ENCODE peak calls at places on chromosomes 5 and 9, in ten cellular contexts. I is IMR-90, O is ovary, M is right lobe of liver, T is spleen, S is sigmoid colon, F is thyroid gland, P is body of pancreas, Y is uterus, D is tibial nerve. Q is an unnamed sample. For H3K4me1, the result is how much of the 10 kb centered on the place peaks cover.

GRCh38 chr9:107712390-107712789 is 222.8 kb upstream of the KLF4 start:
- DNase-seq in I (peak), O (no peak), M (no peak), T (no peak), S (no peak), F (no peak), P (no peak), Y (no peak), D (no peak), Q (no peak)

GRCh38 chr9:106875548-106875947 is 12.6 kb downstream of the ZNF462 start:
- DNase-seq in I (no peak), O (no peak), M (no peak), T (no peak), S (no peak), F (no peak), P (no peak), Y (no peak), D (no peak), Q (no peak)

GRCh38 chr5:180604271-180604670 is 13.0 kb upstream of the SCGB3A1 start:
- DNase-seq in I (no peak), O (no peak), M (no peak), T (peak), S (peak), F (no peak), P (no peak), Y (no peak), D (no peak), Q (no peak)

GRCh38 chr5:93311825-93312224 is 269.2 kb downstream of the NR2F1-AS1 start:
- DNase-seq in I (no peak), O (no peak), M (no peak), T (no peak), S (no peak), F (no peak), P (peak), Y (peak), D (no peak), Q (no peak)

GRCh38 chr9:94140791-94141790 is 56.8 kb downstream of the PTPDC1 start:
- DNase-seq in I (no peak), O (no peak), M (no peak), T (no peak), S (no peak), F (no peak), P (no peak), Y (no peak), D (no peak), Q (no peak)

GRCh38 chr5:139422307-139422893 is 16.9 kb downstream of the DNAJC18 start:
- DNase-seq in I (peak), O (peak), M (no peak), T (no peak), S (no peak), F (no peak), P (peak), Y (peak), D (peak), Q (peak)

GRCh38 chr5:177603631-177604030 is 3.7 kb downstream of the B4GALT7 start:
- DNase-seq in I (no peak), O (no peak), M (no peak), T (no peak), S (no peak), F (no peak), P (no peak), Y (no peak), D (no peak), Q (no peak)

GRCh38 chr9:13661014-13661413 is 381.5 kb upstream of the MPDZ start:
- DNase-seq in I (no peak), O (no peak), M (no peak), T (no peak), S (no peak), F (no peak), P (no peak), Y (no peak), D (no peak), Q (no peak)

GRCh38 chr9:107933042-107933441 is 443.5 kb upstream of the KLF4 start:
- DNase-seq in I (peak), O (no peak), M (no peak), T (no peak), S (no peak), F (no peak), P (no peak), Y (no peak), D (no peak), Q (no peak)

GRCh38 chr5:179276838-179277395 is 68.3 kb downstream of the ADAMTS2 start:
- DNase-seq in I (no peak), O (no peak), M (no peak), T (no peak), S (no peak), F (no peak), P (no peak), Y (no peak), D (no peak), Q (no peak)

GRCh38 chr5:159190170-159190569 is 19.2 kb downstream of the RNF145 start:
- DNase-seq in I (no peak), O (no peak), M (no peak), T (no peak), S (no peak), F (no peak), P (no peak), Y (no peak), D (no peak), Q (no peak)

GRCh38 chr5:74251106-74252032 is 389.2 kb downstream of the ENC1 start:
- DNase-seq in I (peak), O (peak), M (no peak), T (no peak), S (peak), F (no peak), P (peak), Y (peak), D (peak), Q (no peak)

GRCh38 chr5:96963267-96963666 is 27.4 kb downstream of the LNPEP start:
- DNase-seq in I (peak), O (peak), M (no peak), T (no peak), S (peak), F (peak), P (peak), Y (peak), D (peak), Q (peak)

GRCh38 chr5:133514456-133514855 is 97.9 kb downstream of the FSTL4 start:
- DNase-seq in I (no peak), O (no peak), M (no peak), T (no peak), S (no peak), F (no peak), P (no peak), Y (no peak), D (no peak), Q (no peak)

GRCh38 chr5:174736351-174736721 is 12.0 kb downstream of the MSX2 start:
- DNase-seq in I (peak), O (no peak), M (no peak), T (no peak), S (no peak), F (no peak), P (no peak), Y (no peak), D (no peak), Q (no peak)

GRCh38 chr9:136216541-136217240 is 11.8 kb upstream of the LHX3 start:
- DNase-seq in I (no peak), O (no peak), M (no peak), T (no peak), S (no peak), F (no peak), P (no peak), Y (no peak), D (no peak), Q (no peak)

GRCh38 chr9:2231831-2232230 is 216.7 kb downstream of the SMARCA2 start:
- DNase-seq in I (peak), O (peak), M (no peak), T (no peak), S (no peak), F (peak), P (peak), Y (peak), D (no peak), Q (no peak)

GRCh38 chr9:19161257-19162025 is 34.1 kb upstream of the PLIN2 start:
- DNase-seq in I (peak), O (peak), M (peak), T (peak), S (peak), F (peak), P (peak), Y (peak), D (peak), Q (peak)

GRCh38 chr5:128199104-128199503 is 115.5 kb downstream of the SLC12A2 start:
- DNase-seq in I (peak), O (no peak), M (no peak), T (no peak), S (no peak), F (no peak), P (peak), Y (no peak), D (no peak), Q (no peak)

GRCh38 chr9:37471942-37472679 is 6.9 kb upstream of the ZBTB5 start:
- DNase-seq in I (peak), O (no peak), M (no peak), T (no peak), S (no peak), F (peak), P (no peak), Y (no peak), D (peak), Q (no peak)

GRCh38 chr5:45274241-45274640 is 421.9 kb downstream of the HCN1 start:
- DNase-seq in I (no peak), O (no peak), M (no peak), T (no peak), S (no peak), F (no peak), P (no peak), Y (no peak), D (no peak), Q (no peak)

GRCh38 chr9:20551835-20552234 is 70.5 kb downstream of the MLLT3 start:
- DNase-seq in I (no peak), O (no peak), M (no peak), T (no peak), S (no peak), F (no peak), P (no peak), Y (no peak), D (no peak), Q (no peak)

GRCh38 chr9:16705121-16705604 is 165.3 kb downstream of the BNC2 start:
- DNase-seq in I (peak), O (peak), M (peak), T (no peak), S (peak), F (peak), P (peak), Y (peak), D (peak), Q (peak)

GRCh38 chr5:36459191-36460135 is 146.9 kb upstream of the SLC1A3 start:
- DNase-seq in I (no peak), O (no peak), M (no peak), T (no peak), S (no peak), F (no peak), P (no peak), Y (no peak), D (no peak), Q (no peak)

GRCh38 chr5:36457511-36458260 is 148.7 kb upstream of the SLC1A3 start:
- DNase-seq in I (no peak), O (no peak), M (no peak), T (no peak), S (no peak), F (no peak), P (no peak), Y (no peak), D (no peak), Q (no peak)

GRCh38 chr5:36458746-36459145 is 147.7 kb upstream of the SLC1A3 start:
- DNase-seq in I (no peak), O (no peak), M (no peak), T (no peak), S (no peak), F (no peak), P (no peak), Y (no peak), D (no peak), Q (no peak)

GRCh38 chr5:36462295-36463021 is 143.9 kb upstream of the SLC1A3 start:
- DNase-seq in I (no peak), O (no peak), M (no peak), T (no peak), S (no peak), F (no peak), P (no peak), Y (no peak), D (no peak), Q (no peak)
- TF ChIP-seq CTCF in I (no peak), O (no peak), M (no peak), T (no peak), S (no peak), F (no peak), P (no peak), Y (no peak), D (no peak), Q (no peak)

DNA sequence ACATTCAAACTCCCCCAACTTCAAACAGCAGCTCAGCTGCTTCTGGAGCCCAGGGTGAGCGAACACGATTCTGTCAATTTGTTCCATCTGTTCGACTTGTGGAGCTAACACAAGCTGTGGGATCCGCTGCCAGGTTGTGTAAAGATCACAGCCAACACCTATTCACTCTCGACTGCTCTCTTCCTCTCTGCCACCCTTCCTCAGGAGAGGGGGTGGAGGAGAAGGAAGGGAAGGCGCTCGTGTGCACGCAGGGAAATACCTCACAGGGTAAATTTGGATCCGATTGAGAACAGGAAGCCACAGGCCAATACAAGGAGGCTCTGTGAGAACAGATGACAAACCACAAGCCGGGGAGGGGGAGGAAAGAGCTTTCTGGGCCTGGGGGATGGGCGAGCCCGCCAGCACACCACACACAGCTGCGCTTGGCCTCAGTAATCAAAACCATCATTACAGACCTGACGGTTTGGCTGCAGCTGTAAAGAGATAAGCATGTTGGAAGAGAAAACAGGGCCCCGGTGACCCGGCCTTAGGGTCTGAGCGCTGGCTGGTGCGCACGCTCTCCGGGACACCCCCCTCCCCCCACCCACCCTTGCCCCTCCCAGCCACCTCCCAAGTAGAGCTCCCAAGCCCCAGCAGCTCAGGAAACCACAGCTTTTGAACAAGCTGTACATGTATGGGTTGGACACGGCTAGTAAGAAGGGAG is 54.2 kb downstream of the PTCH1 start:
- DNase-seq in I (peak), O (peak), M (peak), T (peak), S (peak), F (peak), P (peak), Y (peak), D (peak), Q (peak)
- TF ChIP-seq POLR2A in I (no peak), O (no peak), M (no peak), T (no peak), S (no peak), F (no peak), P (no peak), Y (no peak), D (no peak), Q (no peak)

DNA sequence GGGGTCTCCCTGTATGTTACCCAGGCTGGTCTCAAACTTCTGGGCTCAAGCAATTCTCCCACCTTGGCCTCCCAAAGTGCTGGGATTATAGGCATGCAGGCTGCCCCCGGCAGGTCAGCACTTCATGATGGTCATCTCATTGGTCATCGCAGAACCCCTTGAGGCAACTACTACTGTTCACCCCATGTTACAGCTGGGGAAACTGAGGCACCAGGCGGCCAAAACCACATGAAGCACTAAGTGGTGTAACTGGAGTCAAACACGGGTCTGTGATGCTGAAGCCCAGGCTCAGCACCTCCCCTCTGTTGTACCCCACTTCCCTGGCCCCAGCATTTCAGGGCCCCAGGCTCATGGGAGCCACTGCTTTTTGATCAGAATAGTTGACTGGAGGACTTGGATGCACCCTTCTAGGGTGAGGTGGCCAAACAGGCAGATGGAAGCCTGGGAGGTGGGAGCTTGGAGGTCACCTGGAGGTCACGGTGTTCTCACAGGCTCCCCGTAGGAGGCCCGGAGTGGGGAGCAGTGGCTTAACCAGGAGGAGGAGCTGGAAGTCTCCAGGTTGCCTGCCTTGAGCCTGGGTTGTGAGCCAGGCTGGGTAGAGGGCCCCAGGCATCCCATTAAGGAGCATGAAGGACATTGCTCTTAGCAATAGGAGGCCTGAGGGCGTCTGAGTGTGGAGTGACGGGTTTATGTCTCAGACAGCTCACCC is 57.3 kb upstream of the RPL26L1 start:
- DNase-seq in I (peak), O (peak), M (no peak), T (no peak), S (peak), F (peak), P (no peak), Y (no peak), D (no peak), Q (no peak)
- H3K4me1 ChIP-seq in I (half or more), O (under half), M (under half), T (under half), S (under half), F (half or more), P (half or more), Y (under half), D (half or more), Q (under half)

GRCh38 chr5:141250576-141250975 is 5.4 kb downstream of the PCDHB15 start:
- DNase-seq in I (no peak), O (no peak), M (no peak), T (no peak), S (no peak), F (no peak), P (no peak), Y (no peak), D (no peak), Q (no peak)

GRCh38 chr5:141241496-141241895 is 3.7 kb upstream of the PCDHB15 start:
- DNase-seq in I (no peak), O (no peak), M (no peak), T (no peak), S (no peak), F (no peak), P (no peak), Y (no peak), D (no peak), Q (no peak)

GRCh38 chr5:141245250-141245717 is at the start of gene PCDHB15:
- DNase-seq in I (no peak), O (peak), M (no peak), T (no peak), S (no peak), F (no peak), P (peak), Y (peak), D (no peak), Q (no peak)
- TF ChIP-seq CTCF in I (peak), O (no peak), M (no peak), T (no peak), S (no peak), F (peak), P (no peak), Y (peak), D (peak), Q (peak)

GRCh38 chr5:431711-432050 is 11.3 kb upstream of the EXOC3 start:
- DNase-seq in I (no peak), O (no peak), M (no peak), T (peak), S (no peak), F (no peak), P (no peak), Y (no peak), D (no peak), Q (no peak)
- TF ChIP-seq POLR2A in I (no peak), O (no peak), M (no peak), T (no peak), S (no peak), F (no peak), P (no peak), Y (no peak), D (no peak), Q (no peak)

DNA sequence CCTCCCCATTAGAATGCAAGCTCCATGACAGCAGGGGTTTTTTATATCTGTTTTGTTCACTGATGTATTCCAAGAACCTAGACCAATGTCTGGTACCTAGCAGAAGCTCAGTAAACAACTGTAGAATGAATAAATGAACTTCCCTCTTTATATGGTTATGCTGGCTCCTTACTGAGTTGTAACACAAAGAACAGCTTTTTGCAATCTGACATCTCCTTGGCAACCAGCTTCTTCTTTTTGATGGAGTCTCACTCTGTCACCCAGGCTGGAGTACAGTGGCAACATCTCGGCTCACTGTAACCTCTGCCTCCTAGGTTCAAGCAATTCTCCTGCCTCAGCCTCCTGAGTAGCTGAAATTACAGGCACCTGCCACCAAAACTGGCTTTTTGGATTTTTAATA is 13.6 kb downstream of the TRMO start:
- DNase-seq in I (no peak), O (no peak), M (no peak), T (no peak), S (no peak), F (no peak), P (peak), Y (no peak), D (no peak), Q (no peak)
- H3K4me1 ChIP-seq in I (under half), O (under half), M (under half), T (half or more), S (under half), F (under half), P (under half), Y (under half), D (under half), Q (under half)

GRCh38 chr9:4507306-4507705 is 17.0 kb downstream of the SLC1A1 start:
- DNase-seq in I (peak), O (no peak), M (no peak), T (no peak), S (no peak), F (no peak), P (no peak), Y (no peak), D (no peak), Q (no peak)
- TF ChIP-seq CTCF in I (no peak), O (no peak), M (no peak), T (no peak), S (no peak), F (no peak), P (no peak), Y (no peak), D (no peak), Q (no peak)

GRCh38 chr9:97980918-97981827 is 2.0 kb upstream of the ANP32B start:
- DNase-seq in I (no peak), O (no peak), M (no peak), T (no peak), S (peak), F (no peak), P (no peak), Y (peak), D (no peak), Q (no peak)
- TF ChIP-seq POLR2A in I (no peak), O (no peak), M (no peak), T (no peak), S (no peak), F (no peak), P (no peak), Y (no peak), D (no peak), Q (no peak)

GRCh38 chr5:135951807-135952206 is 3.0 kb downstream of the LECT2 start:
- DNase-seq in I (no peak), O (no peak), M (no peak), T (no peak), S (no peak), F (no peak), P (no peak), Y (no peak), D (no peak), Q (no peak)

GRCh38 chr5:135952683-135953082 is 2.1 kb downstream of the LECT2 start:
- DNase-seq in I (no peak), O (no peak), M (peak), T (no peak), S (no peak), F (no peak), P (no peak), Y (no peak), D (no peak), Q (no peak)

GRCh38 chr5:135950611-135951010 is 4.2 kb downstream of the LECT2 start:
- DNase-seq in I (peak), O (no peak), M (no peak), T (no peak), S (no peak), F (no peak), P (no peak), Y (no peak), D (no peak), Q (no peak)

GRCh38 chr5:135953850-135954249 is 933 bp downstream of the LECT2 start:
- DNase-seq in I (no peak), O (no peak), M (no peak), T (no peak), S (no peak), F (no peak), P (no peak), Y (no peak), D (no peak), Q (no peak)

GRCh38 chr5:135951257-135951656 is 3.5 kb downstream of the LECT2 start:
- DNase-seq in I (no peak), O (no peak), M (no peak), T (no peak), S (no peak), F (no peak), P (no peak), Y (no peak), D (no peak), Q (no peak)
- H3K4me1 ChIP-seq in I (under half), O (under half), M (under half), T (under half), S (under half), F (under half), P (under half), Y (under half), D (under half), Q (under half)